ENCODE peak calls at places on chromosomes 3 and 15, in four cellular contexts. E, T, B and N are unnamed samples.

GRCh38 chr3:76554717-76555116 is 485.2 kb upstream of the ROBO2 start:
- DNase-seq in E (no peak), T (no peak), B (no peak), N (no peak)

GRCh38 chr15:59001946-59002345 is 14.5 kb downstream of the RNF111 start:
- DNase-seq in E (no peak), T (no peak), B (no peak), N (no peak)

GRCh38 chr3:126512026-126512425 is 5.5 kb downstream of the UROC1 start:
- DNase-seq in E (no peak), T (no peak), B (no peak), N (no peak)

GRCh38 chr3:50336452-50337174 is 4.0 kb downstream of the RASSF1 start:
- DNase-seq in E (no peak), T (no peak), B (peak), N (no peak)

GRCh38 chr15:76293361-76293760 is 17.9 kb downstream of the ETFA start:
- DNase-seq in E (no peak), T (no peak), B (no peak), N (no peak)

GRCh38 chr3:48694610-48695051 is 8.9 kb upstream of the NCKIPSD start:
- DNase-seq in E (peak), T (no peak), B (no peak), N (no peak)

GRCh38 chr15:42056934-42057743 is 36.3 kb upstream of the PLA2G4E start:
- DNase-seq in E (peak), T (peak), B (peak), N (peak)

GRCh38 chr3:59611649-59612431 is 562.0 kb upstream of the CFAP20DC start:
- DNase-seq in E (no peak), T (no peak), B (no peak), N (no peak)

GRCh38 chr3:69499899-69500316 is 114.0 kb upstream of the FRMD4B start:
- DNase-seq in E (peak), T (no peak), B (no peak), N (no peak)

GRCh38 chr15:78640527-78640839 is 527 bp downstream of the CHRNB4 start:
- DNase-seq in E (no peak), T (no peak), B (peak), N (no peak)

GRCh38 chr15:43277231-43277823 is 10.6 kb upstream of the TGM5 start:
- DNase-seq in E (no peak), T (no peak), B (no peak), N (no peak)

GRCh38 chr3:25584011-25584789 is 80.5 kb downstream of the TOP2B start:
- DNase-seq in E (no peak), T (no peak), B (no peak), N (no peak)

DNA sequence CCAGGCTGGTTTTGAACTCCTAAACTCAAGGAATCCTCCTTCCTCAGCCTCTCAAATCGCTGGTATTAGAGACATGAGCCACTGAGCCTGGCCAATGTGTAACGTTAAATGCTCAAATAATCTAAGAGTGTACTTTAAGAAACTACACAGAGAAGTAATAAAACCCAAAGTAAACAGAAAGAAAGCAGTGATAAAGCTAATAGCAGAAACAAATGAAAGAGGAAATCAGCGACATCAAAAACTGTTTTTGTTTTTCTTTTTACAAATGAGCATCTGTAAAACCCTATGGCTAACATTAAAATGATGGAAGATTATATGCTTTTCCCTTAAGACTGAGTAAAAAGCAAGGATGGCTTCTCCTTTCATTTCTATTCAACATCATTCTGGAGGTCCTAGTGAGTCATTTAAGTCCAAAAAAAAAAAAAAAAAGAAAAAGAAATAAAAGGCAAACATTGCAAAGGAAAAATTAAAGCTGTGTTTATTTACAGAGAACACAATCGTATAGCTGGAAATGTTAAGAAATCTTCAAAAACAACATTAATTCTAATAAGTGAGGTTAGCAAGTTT is 36.8 kb upstream of the FNDC3B start:
- DNase-seq in E (no peak), T (no peak), B (no peak), N (no peak)
- TF ChIP-seq CTCF in E (no peak), T (no peak), B (no peak), N (no peak)

GRCh38 chr3:172713316-172713715 is 2.4 kb upstream of the NCEH1 start:
- DNase-seq in E (no peak), T (no peak), B (no peak), N (no peak)

GRCh38 chr3:172708905-172709775 is 1.7 kb downstream of the NCEH1 start:
- DNase-seq in E (no peak), T (no peak), B (no peak), N (no peak)

GRCh38 chr3:172710709-172711456 is at the start of gene NCEH1:
- DNase-seq in E (peak), T (peak), B (peak), N (peak)

GRCh38 chr3:172709776-172710708 is 825 bp downstream of the NCEH1 start:
- DNase-seq in E (peak), T (no peak), B (peak), N (peak)

DNA sequence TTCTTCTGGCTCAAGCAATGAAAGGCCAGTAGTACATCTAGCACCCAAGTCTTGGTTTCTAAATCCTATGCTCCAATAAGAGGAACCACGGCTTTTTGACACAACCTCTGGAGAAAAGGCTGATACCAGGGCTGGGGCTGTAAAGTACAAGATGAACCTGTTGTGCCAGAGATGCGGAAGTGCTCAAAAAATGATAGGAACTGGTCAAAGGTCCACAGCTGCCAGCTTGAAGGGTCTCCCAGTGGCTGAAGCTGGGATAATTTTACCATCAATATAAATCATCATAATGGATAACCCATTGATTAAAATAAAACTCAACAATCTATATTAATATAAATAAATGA is 562 bp upstream of the NCEH1 start:
- DNase-seq in E (no peak), T (no peak), B (no peak), N (no peak)
- TF ChIP-seq CTCF in E (no peak), T (no peak), B (no peak), N (no peak)

DNA sequence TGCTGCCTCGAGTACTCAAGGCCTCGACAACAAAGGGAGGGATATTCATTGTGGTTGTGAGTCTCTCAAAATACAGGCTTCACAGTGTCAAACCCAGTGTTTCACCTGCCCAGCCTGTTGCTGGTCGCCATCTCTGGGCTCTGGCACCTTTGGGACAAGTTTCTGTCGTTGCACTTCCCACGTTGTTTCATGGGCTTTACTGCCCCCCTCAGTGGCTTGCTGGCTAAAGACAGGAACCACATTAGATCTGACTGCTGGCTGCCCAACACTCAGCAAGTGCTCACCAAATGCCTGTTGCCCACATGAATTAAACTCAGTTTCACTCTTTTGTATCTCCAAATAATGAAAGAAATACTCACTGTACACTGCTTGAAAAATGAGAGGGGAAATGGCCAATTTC is 27.6 kb downstream of the FOXL2 start:
- DNase-seq in E (no peak), T (no peak), B (no peak), N (no peak)
- TF ChIP-seq CTCF in E (no peak), T (no peak), B (no peak), N (no peak)

DNA sequence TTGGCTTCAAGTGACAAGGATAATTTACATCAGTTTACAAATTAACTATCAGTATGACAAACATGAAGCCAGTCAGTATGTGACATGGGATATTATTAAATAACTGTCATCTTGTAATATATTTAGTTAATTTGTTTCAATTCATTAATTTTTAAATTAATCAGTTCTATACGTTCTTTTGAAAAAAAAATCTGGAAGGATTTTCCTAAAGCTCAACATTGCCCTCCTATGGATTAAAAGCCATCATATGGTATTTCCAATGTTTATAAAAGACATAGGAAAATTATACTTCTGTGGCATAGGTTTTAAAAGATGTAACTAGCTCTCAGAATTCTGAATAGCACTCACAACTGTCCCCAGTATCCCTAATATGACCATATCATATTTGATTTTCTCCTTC is 134.4 kb downstream of the PLOD2 start:
- DNase-seq in E (no peak), T (no peak), B (no peak), N (no peak)
- TF ChIP-seq CTCF in E (no peak), T (peak), B (peak), N (no peak)

GRCh38 chr3:12484198-12484982 is at the start of gene TSEN2:
- DNase-seq in E (peak), T (peak), B (peak), N (peak)
- TF ChIP-seq CTCF in E (peak), T (no peak), B (no peak), N (no peak)

GRCh38 chr3:148081926-148082325 is 615.8 kb upstream of the AGTR1 start:
- DNase-seq in E (no peak), T (no peak), B (no peak), N (no peak)

GRCh38 chr3:148084931-148085330 is 612.8 kb upstream of the AGTR1 start:
- DNase-seq in E (no peak), T (no peak), B (no peak), N (no peak)

GRCh38 chr3:148082881-148083280 is 614.8 kb upstream of the AGTR1 start:
- DNase-seq in E (no peak), T (no peak), B (no peak), N (no peak)

GRCh38 chr3:148087601-148088371 is 609.9 kb upstream of the AGTR1 start:
- DNase-seq in E (no peak), T (no peak), B (no peak), N (no peak)

DNA sequence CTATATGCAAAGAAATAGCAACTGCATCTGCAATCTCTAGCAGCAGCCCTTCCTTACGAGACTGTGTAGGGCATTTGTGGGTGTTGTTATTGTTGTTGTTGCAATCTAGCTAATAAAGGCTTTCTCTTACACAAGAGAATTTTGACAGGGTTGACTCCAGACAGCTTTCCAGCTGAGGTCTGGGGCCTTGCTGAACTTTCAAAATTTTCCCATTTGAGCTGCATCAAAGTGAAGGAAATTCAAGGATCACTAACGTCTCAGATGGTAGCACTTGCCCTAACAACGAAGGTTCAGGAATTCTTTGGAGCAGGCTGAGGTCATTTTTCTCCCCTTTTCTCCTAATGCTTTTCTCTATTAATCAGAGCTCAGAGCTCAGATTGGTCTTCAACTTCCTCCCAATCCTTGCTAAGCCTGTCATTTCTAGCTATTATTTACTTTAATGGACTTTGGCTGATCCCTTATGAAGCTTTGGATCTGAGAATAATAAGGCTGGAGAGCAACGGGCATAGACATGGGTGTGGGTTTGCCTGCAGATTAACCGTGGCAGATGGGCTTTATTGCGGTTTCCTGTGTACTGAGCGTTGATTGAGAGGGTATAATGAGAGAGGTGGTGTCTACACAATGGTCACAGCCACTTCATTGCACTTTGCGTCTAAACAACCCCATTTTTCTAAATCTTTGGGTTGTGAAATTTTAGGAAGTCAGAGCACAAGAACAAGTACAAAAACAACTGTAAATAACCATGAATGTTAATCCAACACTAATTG is 614.0 kb upstream of the AGTR1 start:
- DNase-seq in E (no peak), T (no peak), B (no peak), N (no peak)
- TF ChIP-seq CTCF in E (no peak), T (no peak), B (no peak), N (no peak)